ENCODE peak calls at places on chromosomes 4 and X, in four cellular contexts. N is K562, C is GM12878, U is spleen. K is an unnamed sample.

GRCh38 chrX:132388371-132388770 is 100.5 kb downstream of the MBNL3 start:
- DNase-seq in N (no peak), C (no peak), U (no peak), K (no peak)

GRCh38 chr4:140157341-140157740 is 3.4 kb upstream of the MAML3 start:
- DNase-seq in N (no peak), U (no peak), C (no peak), K (no peak)

GRCh38 chr4:151169223-151169622 is 69.8 kb downstream of the RPS3A start:
- DNase-seq in C (no peak), U (no peak), N (no peak), K (no peak)

GRCh38 chr4:88621763-88622327 is 29.6 kb downstream of the HERC3 start:
- DNase-seq in N (no peak), C (no peak), U (no peak), K (no peak)

GRCh38 chr4:1380368-1381151 is 25.7 kb downstream of the NKX1-1 start:
- DNase-seq in U (peak; percentile 71), N (no peak), C (no peak), K (peak; percentile 49)

GRCh38 chr4:141905751-141906150 is 269.4 kb downstream of the IL15 start:
- DNase-seq in N (no peak), U (no peak), C (no peak), K (no peak)

GRCh38 chrX:107374116-107374515 is 75.3 kb upstream of the FRMPD3 start:
- DNase-seq in C (no peak), U (no peak), N (no peak), K (no peak)

GRCh38 chr4:104860227-104861123 is 286.2 kb upstream of the TET2 start:
- DNase-seq in N (peak; percentile 27), C (peak; percentile 72), U (no peak), K (no peak)

GRCh38 chrX:37860731-37861130 is 13.4 kb upstream of the DYNLT3 start:
- DNase-seq in U (no peak), N (no peak), C (no peak), K (no peak)

GRCh38 chr4:5874811-5875465 is 17.9 kb downstream of the CRMP1 start:
- DNase-seq in U (no peak), C (no peak), N (no peak), K (no peak)

GRCh38 chr4:76458829-76459228 is 23.8 kb downstream of the SHROOM3 start:
- DNase-seq in N (no peak), U (no peak), C (no peak), K (no peak)

GRCh38 chr4:166903408-166903807 is 330.9 kb downstream of the SPOCK3 start:
- DNase-seq in C (no peak), U (no peak), N (no peak), K (no peak)

GRCh38 chr4:166902941-166903340 is 331.4 kb downstream of the SPOCK3 start:
- DNase-seq in N (no peak), U (no peak), C (no peak), K (no peak)
- TF ChIP-seq POLR2A in N (no peak), U (no peak), C (no peak), K (no peak)

GRCh38 chr4:24794916-24795665 is at the start of gene SOD3:
- DNase-seq in N (peak; percentile 46), C (no peak), U (peak; percentile 75), K (peak; percentile 86)
- TF ChIP-seq POLR2AphosphoS5 in N (no peak), C (no peak), U (peak; percentile 66), K (peak; percentile 60)

DNA sequence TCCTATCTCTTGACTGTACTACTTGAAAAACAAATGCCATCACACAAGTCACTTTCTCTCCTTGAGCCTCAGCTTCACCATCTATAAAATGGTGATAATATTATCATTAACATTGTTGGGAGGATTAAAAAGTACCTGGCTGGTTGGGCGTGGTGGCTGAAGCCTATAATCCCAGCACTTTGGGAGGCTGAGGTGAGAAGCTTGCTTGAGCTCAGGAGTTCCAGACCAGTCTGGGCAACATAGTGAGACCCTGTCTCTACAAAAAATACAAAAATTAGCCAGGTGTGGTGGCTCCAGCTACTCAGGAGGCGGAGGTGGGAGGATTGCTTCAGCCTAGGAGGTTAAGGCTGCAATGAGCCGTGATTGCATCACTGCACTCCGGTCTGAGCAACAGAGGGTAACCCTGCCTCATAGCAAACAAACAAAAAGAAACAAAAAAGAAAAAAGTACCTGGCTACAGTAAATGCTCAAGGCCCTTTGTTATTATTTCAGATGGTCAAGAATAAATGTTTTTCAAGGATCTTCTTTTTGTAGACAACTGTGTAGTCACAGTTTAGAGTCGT is 120.3 kb downstream of the CHRNA9 start:
- DNase-seq in N (no peak), C (no peak), U (no peak), K (no peak)
- H3K4me1 ChIP-seq in N (no peaks in the 10 kb centered on the region), C (peaks cover 3% of the 10 kb centered on the region), U (peaks cover 10% of the 10 kb centered on the region), K (no peaks in the 10 kb centered on the region)

DNA sequence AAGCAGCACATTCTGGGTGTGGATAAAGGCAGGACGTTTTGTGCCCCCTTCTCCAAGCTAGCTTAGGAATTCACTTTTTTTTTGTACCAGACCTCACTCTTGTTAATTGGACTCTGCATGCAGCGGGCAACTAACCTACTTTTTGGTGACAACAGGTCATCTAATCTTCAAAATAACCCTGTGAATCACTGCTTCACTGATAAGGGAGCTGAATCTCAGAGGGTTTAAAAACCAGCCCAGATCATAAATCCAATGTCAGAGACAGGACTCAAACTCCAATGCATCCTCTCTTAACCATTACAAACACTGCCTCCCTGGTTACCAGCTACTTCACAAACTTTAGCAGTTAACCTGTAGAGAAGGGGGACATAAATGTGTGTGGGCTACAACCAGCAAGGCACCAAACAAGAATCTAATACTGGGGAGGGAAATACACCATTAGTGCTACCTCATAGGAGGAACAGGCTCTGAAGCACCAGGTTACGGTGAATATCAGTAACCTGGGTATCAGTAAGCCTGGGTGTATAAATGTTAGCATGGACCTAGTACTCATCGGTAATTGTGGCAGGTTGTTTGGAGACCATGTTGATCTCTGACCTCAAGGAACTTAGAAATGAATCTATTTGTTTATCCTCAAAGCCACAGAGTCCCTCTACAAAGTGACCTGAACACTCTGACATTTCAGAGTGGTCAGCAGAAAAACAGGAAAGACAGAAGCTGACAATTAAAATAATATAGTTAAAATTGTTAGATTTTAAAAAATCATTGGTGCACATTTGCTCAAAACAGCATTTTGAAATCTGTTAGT is 2.6 kb downstream of the TIFA start:
- DNase-seq in N (no peak), C (no peak), U (no peak), K (no peak)
- TF ChIP-seq POLR2A in N (no peak), C (peak; percentile 29), U (no peak), K (no peak)

K was measured in suprapubic skin.